ENCODE peak calls at places on chromosomes 12 and 14, in nine cellular contexts. F is nephron progenitor cell; O is effector CD4-positive, alpha-beta T cell; D is B cell; Y is head of caudate nucleus; J is ACHN; I is substantia nigra; Z is retina; G is dorsolateral prefrontal cortex. E is an unnamed sample.

GRCh38 chr14:105493921-105494605 is 3.0 kb downstream of the TEDC1 start:
- DNase-seq in F (no peak), O (no peak), D (peak; percentile 29), Y (no peak), J (no peak), I (no peak), Z (no peak), G (no peak), E (no peak)

GRCh38 chr12:57795354-57795753 is 12.8 kb downstream of the TSFM start:
- DNase-seq in F (no peak), O (no peak), D (no peak), Y (no peak), J (no peak), I (no peak), Z (no peak), G (no peak), E (no peak)

GRCh38 chr12:88391556-88391955 is 188.7 kb downstream of the KITLG start:
- DNase-seq in F (no peak), O (no peak), D (no peak), Y (no peak), J (peak; percentile 39), I (no peak), Z (no peak), G (no peak), E (peak; percentile 49)

GRCh38 chr14:103100281-103101121 is 6.0 kb downstream of the EXOC3L4 start:
- DNase-seq in F (peak; percentile 27), O (no peak), D (peak; percentile 48), Y (no peak), J (no peak), I (no peak), Z (no peak), G (no peak), E (no peak)

GRCh38 chr12:95943231-95943842 is at the start of gene AMDHD1:
- DNase-seq in F (peak; percentile 77), O (peak; percentile 41), D (peak; percentile 75), Y (peak; percentile 66), J (peak; percentile 79), I (peak; percentile 11), Z (peak; percentile 82), G (no peak), E (no peak)

GRCh38 chr14:67618617-67619063 is 1.1 kb upstream of the ARG2 start:
- DNase-seq in F (peak; percentile 18), O (peak; percentile 23), D (peak; percentile 71), Y (peak; percentile 15), J (peak; percentile 75), I (no peak), Z (peak; percentile 63), G (no peak), E (peak; percentile 59)

GRCh38 chr14:72104011-72104613 is 171.9 kb downstream of the RGS6 start:
- DNase-seq in F (peak; percentile 58), O (no peak), D (peak; percentile 35), Y (no peak), J (peak; percentile 28), I (no peak), Z (no peak), G (no peak), E (no peak)

GRCh38 chr14:89349196-89350008 is 67.6 kb downstream of the FOXN3 start:
- DNase-seq in F (peak; percentile 35), O (peak; percentile 7), D (peak; percentile 53), Y (peak; percentile 79), J (no peak), I (peak; percentile 34), Z (peak; percentile 93), G (peak; percentile 82), E (no peak)

GRCh38 chr12:54394281-54394719 is 9.8 kb upstream of the ZNF385A start:
- DNase-seq in F (peak; percentile 74), O (peak; percentile 31), D (peak; percentile 67), Y (peak; percentile 71), J (peak; percentile 68), I (peak; percentile 49), Z (peak; percentile 75), G (no peak), E (no peak)

GRCh38 chr14:58149196-58149595 is 2.8 kb downstream of the ARMH4 start:
- DNase-seq in F (no peak), O (no peak), D (no peak), Y (no peak), J (no peak), I (no peak), Z (no peak), G (no peak), E (no peak)

GRCh38 chr12:120903818-120904773 is at the start of gene SPPL3:
- DNase-seq in F (peak; percentile 96), O (peak; percentile 88), D (peak; percentile 95), Y (peak; percentile 95), J (peak; percentile 94), I (peak; percentile 85), Z (peak; percentile 95), G (peak; percentile 85), E (no peak)

GRCh38 chr14:80047761-80048160 is 163.5 kb downstream of the DIO2 start:
- DNase-seq in F (no peak), O (no peak), D (no peak), Y (no peak), J (no peak), I (no peak), Z (no peak), G (no peak), E (no peak)

GRCh38 chr12:71626768-71627167 is 36.9 kb downstream of the ZFC3H1 start:
- DNase-seq in F (no peak), O (no peak), D (no peak), Y (no peak), J (no peak), I (no peak), Z (no peak), G (no peak), E (no peak)

GRCh38 chr12:39605996-39606395 is 13.6 kb downstream of the ABCD2 start:
- DNase-seq in F (no peak), O (no peak), D (no peak), Y (no peak), J (no peak), I (no peak), Z (no peak), G (no peak), E (no peak)

GRCh38 chr14:77133718-77134338 is 7.8 kb downstream of the ZDHHC22 start:
- DNase-seq in F (peak; percentile 91), O (peak; percentile 48), D (peak; percentile 81), Y (peak; percentile 36), J (peak; percentile 74), I (no peak), Z (peak; percentile 74), G (no peak), E (no peak)

GRCh38 chr12:27709932-27710591 is 570 bp upstream of the MRPS35 start:
- DNase-seq in F (no peak), O (no peak), D (no peak), Y (peak; percentile 21), J (peak; percentile 73), I (no peak), Z (no peak), G (no peak), E (peak; percentile 27)

GRCh38 chr14:22657861-22658260 is 13.7 kb upstream of the OR6J1 start:
- DNase-seq in F (no peak), O (no peak), D (peak; percentile 20), Y (no peak), J (peak; percentile 41), I (no peak), Z (no peak), G (no peak), E (no peak)

E was measured in epithelial cell of proximal tubule.